ENCODE peak calls at places on chromosomes 6 and 20, in seven cellular contexts. H, V, Z, F, E, M and W are unnamed samples.

GRCh38 chr6:41294463-41294862 is 8.0 kb upstream of the TREM1 start:
- DNase-seq in H (no peak), V (no peak), Z (no peak), F (no peak), E (no peak), M (no peak), W (no peak)

GRCh38 chr6:128073389-128073788 is 172.5 kb upstream of the THEMIS start:
- DNase-seq in H (no peak), V (no peak), Z (no peak), F (no peak), E (no peak), M (no peak), W (no peak)

GRCh38 chr6:87808005-87808757 is 106.1 kb upstream of the AKIRIN2 start:
- DNase-seq in H (peak), V (no peak), Z (peak), F (peak), E (no peak), M (no peak), W (no peak)

GRCh38 chr20:58160451-58161051 is 67.9 kb downstream of the ANKRD60 start:
- DNase-seq in H (no peak), V (peak), Z (no peak), F (peak), E (no peak), M (no peak), W (no peak)

GRCh38 chr6:143970827-143971226 is 37.2 kb downstream of the PLAGL1 start:
- DNase-seq in H (no peak), V (no peak), Z (no peak), F (peak), E (no peak), M (no peak), W (no peak)

GRCh38 chr20:2521369-2522305 is 12.9 kb upstream of the ZNF343 start:
- DNase-seq in H (no peak), V (peak), Z (no peak), F (peak), E (peak), M (no peak), W (peak)

GRCh38 chr6:26240981-26241770 is 123.8 kb upstream of the BTN3A2 start:
- DNase-seq in H (no peak), V (no peak), Z (no peak), F (peak), E (peak), M (peak), W (no peak)

GRCh38 chr20:60214901-60215522 is 256.8 kb downstream of the CDH26 start:
- DNase-seq in H (no peak), V (no peak), Z (no peak), F (peak), E (no peak), M (no peak), W (no peak)

GRCh38 chr6:15945593-15946159 is 183.2 kb upstream of the MYLIP start:
- DNase-seq in H (no peak), V (no peak), Z (no peak), F (peak), E (no peak), M (peak), W (peak)

GRCh38 chr6:93418113-93418447 is 1.3 kb downstream of the EPHA7 start:
- DNase-seq in H (no peak), V (no peak), Z (no peak), F (no peak), E (no peak), M (no peak), W (no peak)

GRCh38 chr6:35777356-35778102 is 1.1 kb downstream of the CLPSL2 start:
- DNase-seq in H (no peak), V (peak), Z (no peak), F (no peak), E (no peak), M (no peak), W (no peak)